ENCODE peak calls at places on chromosomes 16 and 17, in five cellular contexts. G is lower lobe of right lung; M is effector memory CD4-positive, alpha-beta T cell; E is Peyer's patch; O is mucosa of descending colon. W is an unnamed sample. For H3K4me1, the result is how much of the 10 kb centered on the place peaks cover.

GRCh38 chr17:31310260-31310659 is 3.6 kb downstream of the EVI2B start:
- DNase-seq in G (no peak), M (peak), E (peak), O (peak), W (no peak)

GRCh38 chr17:19897108-19897854 is 29.5 kb upstream of the ULK2 start:
- DNase-seq in G (no peak), M (no peak), E (no peak), O (peak), W (peak)

GRCh38 chr17:41906465-41907184 is 12.1 kb downstream of the ACLY start:
- DNase-seq in G (no peak), M (no peak), E (no peak), O (no peak), W (no peak)

GRCh38 chr16:75024591-75024990 is 25.8 kb downstream of the ZNRF1 start:
- DNase-seq in G (no peak), M (no peak), E (no peak), O (no peak), W (no peak)

GRCh38 chr16:50467943-50468748 is 80.0 kb upstream of the NKD1 start:
- DNase-seq in G (no peak), M (no peak), E (no peak), O (peak), W (peak)

GRCh38 chr16:85314633-85315032 is 202.4 kb upstream of the CIBAR2 start:
- DNase-seq in G (no peak), M (no peak), E (no peak), O (no peak), W (no peak)

GRCh38 chr16:29821663-29822115 is 1.4 kb downstream of the MVP start:
- DNase-seq in G (peak), M (no peak), E (no peak), O (peak), W (peak)

GRCh38 chr16:70691223-70692129 is 5.6 kb upstream of the MTSS2 start:
- DNase-seq in G (peak), M (no peak), E (peak), O (peak), W (peak)

GRCh38 chr17:55005520-55005919 is 37.0 kb downstream of the STXBP4 start:
- DNase-seq in G (no peak), M (no peak), E (no peak), O (peak), W (no peak)

GRCh38 chr16:85582177-85582888 is 30.8 kb upstream of the GSE1 start:
- DNase-seq in G (no peak), M (no peak), E (no peak), O (no peak), W (no peak)

GRCh38 chr16:66603537-66604375 is 748 bp upstream of the CMTM3 start:
- DNase-seq in G (peak), M (peak), E (peak), O (peak), W (peak)

GRCh38 chr17:68944435-68945035 is 10.7 kb downstream of the ABCA8 start:
- DNase-seq in G (no peak), M (no peak), E (no peak), O (no peak), W (no peak)

GRCh38 chr17:15261063-15261817 is 3.9 kb downstream of the PMP22 start:
- DNase-seq in G (peak), M (no peak), E (no peak), O (peak), W (peak)

GRCh38 chr17:27512511-27513346 is 56.5 kb downstream of the KSR1 start:
- DNase-seq in G (no peak), M (no peak), E (no peak), O (no peak), W (no peak)

GRCh38 chr17:72004476-72005331 is 116.1 kb upstream of the SOX9 start:
- DNase-seq in G (no peak), M (no peak), E (no peak), O (no peak), W (no peak)

GRCh38 chr17:30530346-30531025 is 53.3 kb downstream of the GOSR1 start:
- DNase-seq in G (no peak), M (no peak), E (no peak), O (no peak), W (no peak)

GRCh38 chr16:4075534-4075933 is 40.7 kb downstream of the ADCY9 start:
- DNase-seq in G (no peak), M (no peak), E (no peak), O (no peak), W (no peak)

GRCh38 chr17:265726-266125 is 84.3 kb upstream of the DOC2B start:
- DNase-seq in G (peak), M (no peak), E (peak), O (no peak), W (peak)

GRCh38 chr17:752620-753219 is 656 bp upstream of the GEMIN4 start:
- DNase-seq in G (peak), M (no peak), E (peak), O (peak), W (peak)

GRCh38 chr17:44561237-44561623 is 3.9 kb downstream of the FZD2 start:
- DNase-seq in G (no peak), M (no peak), E (no peak), O (no peak), W (no peak)

GRCh38 chr16:4574919-4575705 is 19.0 kb downstream of the C16orf96 start:
- DNase-seq in G (no peak), M (no peak), E (no peak), O (no peak), W (peak)

GRCh38 chr17:78368348-78368747 is 8.5 kb upstream of the SOCS3 start:
- DNase-seq in G (peak), M (no peak), E (no peak), O (no peak), W (no peak)

GRCh38 chr16:47467501-47467900 is 6.4 kb downstream of the PHKB start:
- DNase-seq in G (no peak), M (no peak), E (no peak), O (no peak), W (no peak)

GRCh38 chr16:47469227-47469626 is 8.1 kb downstream of the PHKB start:
- DNase-seq in G (no peak), M (no peak), E (no peak), O (no peak), W (no peak)

GRCh38 chr16:47463771-47464624 is 2.9 kb downstream of the PHKB start:
- DNase-seq in G (no peak), M (no peak), E (no peak), O (no peak), W (no peak)

GRCh38 chr16:47470211-47470610 is 9.1 kb downstream of the PHKB start:
- DNase-seq in G (no peak), M (no peak), E (no peak), O (no peak), W (no peak)

DNA sequence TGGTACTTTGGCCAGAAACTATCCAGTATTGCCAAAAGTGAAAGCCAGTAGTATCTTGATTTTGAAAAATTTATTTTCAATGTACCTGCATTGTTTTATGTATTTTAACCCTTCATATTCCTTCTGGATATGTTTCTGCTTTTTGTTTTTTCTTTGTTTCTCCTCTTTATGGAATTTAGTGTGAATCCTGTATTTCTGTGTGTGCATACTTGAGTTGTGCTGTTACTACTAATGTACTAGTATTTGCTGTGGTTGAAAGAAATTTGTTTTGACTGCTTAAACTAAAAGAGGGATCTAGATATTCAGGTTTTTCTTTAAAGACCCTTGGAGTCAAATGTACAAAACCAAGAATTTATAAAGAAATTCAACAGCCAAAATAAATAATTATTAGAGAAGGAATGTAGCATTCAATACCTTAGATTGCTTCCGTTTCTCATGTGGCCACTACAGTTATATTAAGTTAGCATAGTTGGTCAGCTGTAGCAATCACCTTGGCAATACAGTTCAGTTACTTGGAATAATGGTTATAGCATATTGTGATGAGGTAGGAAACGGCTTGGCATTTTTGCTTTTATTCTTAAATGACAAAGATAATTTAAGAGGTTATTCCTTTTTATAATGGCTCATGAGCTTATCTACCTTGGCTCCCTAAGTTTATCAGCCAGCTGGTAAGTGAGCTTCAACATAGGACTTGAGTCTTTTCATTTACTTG is 4.9 kb downstream of the PHKB start:
- DNase-seq in G (no peak), M (no peak), E (no peak), O (no peak), W (no peak)
- H3K4me1 ChIP-seq in G (half or more), M (under half), E (under half), O (under half), W (under half)

GRCh38 chr17:57880086-57880456 is 30.2 kb upstream of the MRPS23 start:
- DNase-seq in G (no peak), M (no peak), E (no peak), O (no peak), W (no peak)

GRCh38 chr17:57877803-57878202 is 28.0 kb upstream of the MRPS23 start:
- DNase-seq in G (no peak), M (no peak), E (no peak), O (no peak), W (no peak)

GRCh38 chr17:57881783-57882291 is 32.0 kb upstream of the MRPS23 start:
- DNase-seq in G (no peak), M (no peak), E (no peak), O (no peak), W (no peak)

GRCh38 chr17:57881143-57881542 is 31.3 kb upstream of the MRPS23 start:
- DNase-seq in G (no peak), M (no peak), E (no peak), O (no peak), W (no peak)

GRCh38 chr17:57879437-57880085 is 29.7 kb upstream of the MRPS23 start:
- DNase-seq in G (no peak), M (no peak), E (no peak), O (no peak), W (no peak)
- H3K4me1 ChIP-seq in G (under half), M (under half), E (under half), O (under half), W (half or more)

GRCh38 chr16:78434401-78434800 is 334.9 kb downstream of the WWOX start:
- DNase-seq in G (no peak), M (no peak), E (no peak), O (no peak), W (no peak)
- H3K4me1 ChIP-seq in G (under half), M (under half), E (under half), O (under half), W (under half)

DNA sequence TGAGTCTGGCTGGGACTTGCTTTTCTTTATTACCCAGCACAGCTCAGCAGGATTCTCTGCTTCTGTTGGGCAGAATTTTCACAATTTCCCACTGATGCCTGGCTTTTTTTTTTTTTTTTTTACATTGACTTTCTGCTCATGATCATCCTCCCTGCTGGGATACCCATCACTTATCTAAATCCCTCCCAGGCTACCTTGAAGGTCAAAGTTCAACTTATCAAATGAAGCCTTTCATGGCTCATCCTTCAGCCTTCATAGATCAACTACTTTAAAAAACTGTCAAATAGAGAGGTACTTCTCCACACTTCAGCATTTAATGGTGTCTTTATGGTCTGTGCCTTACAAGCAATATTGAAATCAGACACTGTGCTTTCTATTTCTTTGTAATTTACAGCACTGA is 124.0 kb upstream of the KCNJ16 start:
- DNase-seq in G (no peak), M (no peak), E (no peak), O (no peak), W (no peak)
- H3K4me1 ChIP-seq in G (under half), M (under half), E (under half), O (under half), W (under half)

GRCh38 chr17:17151055-17151454 is 55.1 kb downstream of the PLD6 start:
- DNase-seq in G (no peak), M (no peak), E (no peak), O (no peak), W (no peak)
- H3K4me1 ChIP-seq in G (under half), M (under half), E (under half), O (under half), W (under half)

GRCh38 chr16:81468269-81468902 is 23.8 kb downstream of the CMIP start:
- DNase-seq in G (no peak), M (no peak), E (no peak), O (no peak), W (no peak)
- H3K4me1 ChIP-seq in G (half or more), M (under half), E (under half), O (under half), W (under half)